ENCODE peak calls at places on chromosomes 3 and 15, in six cellular contexts. F is tibial nerve, S is AG09319, J is H9, N is psoas muscle, O is tibial artery. R is an unnamed sample.

GRCh38 chr3:38168151-38168987 is 3.0 kb downstream of the OXSR1 start:
- DNase-seq in J (no peak), N (no peak), O (no peak), S (no peak), F (no peak), R (no peak)

GRCh38 chr15:100281096-100281917 is 60.5 kb downstream of the ADAMTS17 start:
- DNase-seq in N (no peak), S (no peak), F (no peak), O (no peak), J (no peak), R (no peak)

GRCh38 chr3:95438274-95438673 is 1375.4 kb downstream of the NSUN3 start:
- DNase-seq in N (no peak), S (no peak), F (no peak), J (no peak), O (no peak), R (no peak)

GRCh38 chr3:136353461-136353860 is 103.3 kb downstream of the PCCB start:
- DNase-seq in S (no peak), N (no peak), F (no peak), J (no peak), O (no peak), R (no peak)

GRCh38 chr3:426056-426455 is 229.5 kb downstream of the CHL1 start:
- DNase-seq in S (no peak), F (no peak), J (no peak), O (no peak), N (no peak), R (no peak)

GRCh38 chr15:40270246-40270995 is 12.4 kb downstream of the ANKRD63 start:
- DNase-seq in J (no peak), F (no peak), N (no peak), O (no peak), S (no peak), R (no peak)

GRCh38 chr3:5192568-5193319 is 5.2 kb downstream of the EDEM1 start:
- DNase-seq in O (no peak), F (no peak), J (no peak), S (no peak), N (no peak), R (no peak)

GRCh38 chr15:92393994-92394326 is 279 bp downstream of the ST8SIA2 start:
- DNase-seq in N (no peak), S (no peak), O (no peak), F (no peak), J (no peak), R (no peak)

GRCh38 chr3:45647148-45647619 is 42.0 kb upstream of the SACM1L start:
- DNase-seq in F (peak), N (no peak), S (no peak), O (peak), J (no peak), R (no peak)

GRCh38 chr15:78207641-78208340 is 26.6 kb downstream of the ACSBG1 start:
- DNase-seq in J (no peak), F (no peak), O (no peak), S (no peak), N (no peak), R (no peak)

GRCh38 chr15:88342666-88343065 is 86.1 kb upstream of the NTRK3 start:
- DNase-seq in S (no peak), F (no peak), J (no peak), N (no peak), O (no peak), R (no peak)

GRCh38 chr15:63973212-63974009 is 72.9 kb downstream of the DAPK2 start:
- DNase-seq in J (no peak), F (no peak), O (no peak), N (no peak), S (peak), R (no peak)

GRCh38 chr3:150216041-150216811 is 191.9 kb upstream of the TSC22D2 start:
- DNase-seq in S (peak), F (peak), N (peak), O (peak), J (no peak), R (no peak)

GRCh38 chr3:128782282-128783146 is 56.5 kb downstream of the RAB7A start:
- DNase-seq in N (no peak), O (no peak), J (no peak), S (no peak), F (no peak), R (no peak)

GRCh38 chr3:101898752-101899169 is 49.4 kb downstream of the NFKBIZ start:
- DNase-seq in O (no peak), N (no peak), F (peak), J (no peak), S (no peak), R (no peak)

GRCh38 chr3:77254967-77255831 is 215.3 kb downstream of the ROBO2 start:
- DNase-seq in S (peak), O (no peak), F (peak), J (peak), N (no peak), R (no peak)

GRCh38 chr3:126258670-126259069 is 78.3 kb upstream of the ALDH1L1 start:
- DNase-seq in F (no peak), S (no peak), N (no peak), O (no peak), J (no peak), R (no peak)

GRCh38 chr3:156646958-156647357 is 27.4 kb upstream of the TIPARP start:
- DNase-seq in S (no peak), N (no peak), J (no peak), O (no peak), F (no peak), R (no peak)

GRCh38 chr3:77125934-77126333 is 86.0 kb downstream of the ROBO2 start:
- DNase-seq in S (no peak), O (no peak), J (no peak), F (no peak), N (no peak), R (no peak)

GRCh38 chr3:134795776-134796312 is 784 bp downstream of the EPHB1 start:
- DNase-seq in F (no peak), S (no peak), J (peak), N (no peak), O (no peak), R (no peak)

GRCh38 chr3:150081084-150081483 is 110.4 kb upstream of the PFN2 start:
- DNase-seq in N (no peak), O (no peak), J (no peak), F (no peak), S (no peak), R (no peak)

GRCh38 chr15:96052572-96053038 is 277.9 kb upstream of the NR2F2 start:
- DNase-seq in S (no peak), O (no peak), F (no peak), J (no peak), N (no peak), R (no peak)

GRCh38 chr3:10983219-10983916 is 9.2 kb upstream of the SLC6A1 start:
- DNase-seq in J (peak), S (no peak), O (no peak), N (no peak), F (peak), R (no peak)

DNA sequence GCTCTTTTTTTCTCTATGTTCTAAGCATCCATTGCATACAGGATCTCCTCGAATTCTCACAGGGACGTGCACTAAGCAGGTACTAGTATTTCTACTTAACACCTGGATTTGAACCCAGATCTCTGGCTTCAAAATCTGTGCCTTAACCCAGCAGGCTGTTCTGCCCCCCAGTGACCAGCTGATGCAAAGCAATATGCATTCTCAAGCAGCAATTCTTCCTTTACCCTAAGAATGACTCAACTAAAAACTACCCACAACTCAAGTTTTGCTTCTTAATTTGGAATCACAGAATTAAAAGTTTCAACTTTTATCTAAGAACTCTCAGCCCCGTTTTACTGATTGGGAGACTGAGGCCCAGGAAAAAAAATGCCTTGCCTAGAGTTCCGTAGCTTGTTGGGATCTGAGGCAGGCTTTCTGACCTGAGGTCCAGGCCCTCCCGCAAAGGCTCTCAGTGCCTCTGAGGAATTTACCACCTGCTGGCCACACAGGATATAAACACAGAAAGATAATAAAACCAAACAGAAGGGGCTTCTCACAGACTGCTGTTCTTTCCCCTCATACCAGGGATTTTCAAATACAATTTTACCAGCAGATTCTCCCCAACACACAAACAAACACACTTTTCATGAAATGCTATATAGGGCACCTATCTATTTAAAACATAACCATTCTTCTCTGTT is 115.4 kb upstream of the RAD18 start:
- DNase-seq in O (no peak), S (no peak), N (no peak), J (no peak), F (no peak), R (no peak)
- TF ChIP-seq CTCF in O (no peak), S (no peak), N (no peak), J (peak), F (no peak), R (no peak)

DNA sequence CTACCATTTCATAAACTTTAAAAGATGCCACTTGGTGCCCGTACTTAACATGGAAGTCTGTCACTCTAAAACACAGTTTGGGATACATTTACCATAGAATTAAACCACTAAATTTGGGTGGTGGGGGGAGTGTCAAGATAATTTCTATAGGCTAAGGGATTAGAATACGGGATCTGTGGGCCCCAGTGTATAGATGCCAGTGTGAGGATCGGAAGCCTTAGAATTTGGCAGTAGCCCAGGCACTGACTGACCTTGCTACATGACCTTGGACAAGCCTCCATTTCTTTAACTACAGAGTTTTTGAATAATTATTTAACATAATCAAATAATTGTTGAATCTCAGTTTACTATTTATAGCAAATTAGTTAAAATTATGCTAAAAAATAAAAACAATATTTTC is 76.3 kb upstream of the STRIT1 start:
- DNase-seq in F (no peak), N (no peak), J (no peak), O (no peak), S (no peak), R (no peak)
- TF ChIP-seq CTCF in F (no peak), N (no peak), J (no peak), O (no peak), S (no peak), R (no peak)

GRCh38 chr3:31185004-31185357 is 290.5 kb upstream of the GADL1 start:
- DNase-seq in J (no peak), S (no peak), F (no peak), N (no peak), O (no peak), R (no peak)

GRCh38 chr3:31182639-31183038 is 288.2 kb upstream of the GADL1 start:
- DNase-seq in O (no peak), F (no peak), S (no peak), J (no peak), N (no peak), R (no peak)

GRCh38 chr3:31186041-31186440 is 291.6 kb upstream of the GADL1 start:
- DNase-seq in S (no peak), F (no peak), J (no peak), O (no peak), N (no peak), R (no peak)

GRCh38 chr3:31181661-31182060 is 287.2 kb upstream of the GADL1 start:
- DNase-seq in J (no peak), S (no peak), F (no peak), O (no peak), N (no peak), R (no peak)

DNA sequence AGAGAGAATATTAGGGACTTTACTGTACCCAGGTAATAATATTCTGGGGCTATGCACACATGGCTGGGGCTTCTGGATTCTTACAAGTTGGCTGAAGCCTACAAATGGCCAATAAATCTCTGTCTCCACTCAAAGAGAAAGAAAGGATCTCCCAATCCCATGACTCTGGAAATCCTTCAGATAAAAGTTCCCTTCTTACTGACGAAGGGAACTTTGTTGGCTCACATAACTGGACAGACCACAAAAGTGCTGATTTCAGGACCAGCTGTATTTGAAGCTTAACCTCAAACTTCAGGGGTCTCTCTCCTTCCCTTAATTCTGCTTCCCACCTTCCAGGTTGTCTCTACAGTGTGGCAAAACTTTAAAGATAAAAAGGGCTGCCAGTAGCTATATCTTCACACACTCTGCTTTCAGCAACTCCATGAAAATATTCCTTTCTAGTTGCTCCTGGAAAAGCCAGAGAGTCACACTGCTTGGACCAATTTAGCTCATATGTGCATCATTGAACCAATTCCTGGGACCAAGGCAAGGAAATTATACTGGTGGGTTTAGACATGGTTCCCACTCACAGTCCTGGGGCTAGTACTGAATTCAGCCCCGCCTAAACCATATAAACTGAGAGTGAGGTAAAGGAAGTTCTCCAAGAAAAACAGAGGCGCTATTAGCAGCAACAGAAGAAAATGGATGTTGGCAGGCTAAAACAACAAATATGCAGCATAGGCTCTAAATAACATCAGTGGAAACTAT is 290.0 kb upstream of the GADL1 start:
- DNase-seq in F (no peak), O (no peak), N (no peak), S (no peak), J (no peak), R (no peak)
- TF ChIP-seq CTCF in F (no peak), O (no peak), N (no peak), S (no peak), J (no peak), R (no peak)

GRCh38 chr3:33729993-33730392 is 11.9 kb upstream of the CLASP2 start:
- DNase-seq in N (no peak), J (no peak), F (no peak), S (no peak), O (no peak), R (no peak)

GRCh38 chr3:33737146-33737545 is 19.1 kb upstream of the CLASP2 start:
- DNase-seq in N (no peak), J (no peak), S (no peak), F (no peak), O (no peak), R (no peak)

GRCh38 chr3:33732394-33732793 is 14.3 kb upstream of the CLASP2 start:
- DNase-seq in J (no peak), N (no peak), F (no peak), S (no peak), O (no peak), R (no peak)
- TF ChIP-seq CTCF in J (peak), N (no peak), F (no peak), S (peak), O (no peak), R (no peak)

GRCh38 chr3:14621093-14621492 is 30.5 kb upstream of the CCDC174 start:
- DNase-seq in F (no peak), S (no peak), O (no peak), N (no peak), J (no peak), R (no peak)
- TF ChIP-seq CTCF in F (no peak), S (no peak), O (no peak), N (no peak), J (no peak), R (no peak)

GRCh38 chr15:79858469-79858868 is 38.3 kb downstream of the MTHFS start:
- DNase-seq in F (no peak), N (no peak), S (no peak), O (no peak), J (no peak), R (no peak)
- TF ChIP-seq CTCF in F (no peak), N (no peak), S (peak), O (no peak), J (peak), R (no peak)

GRCh38 chr3:184135149-184135910 is at the start of gene EIF2B5:
- DNase-seq in O (peak), J (peak), N (peak), S (peak), F (peak), R (no peak)
- TF ChIP-seq CTCF in O (peak), J (peak), N (peak), S (peak), F (peak), R (no peak)

GRCh38 chr3:164250923-164251322 is 827.4 kb downstream of the SI start:
- DNase-seq in F (no peak), O (no peak), J (no peak), S (no peak), N (no peak), R (no peak)
- TF ChIP-seq CTCF in F (no peak), O (no peak), J (no peak), S (no peak), N (no peak), R (no peak)